ENCODE peak calls at places on chromosomes 5 and 9, in nine cellular contexts. T, A, R, H, V, O, B, F and N are unnamed samples.

GRCh38 chr5:73444499-73445432 is 3.8 kb downstream of the FOXD1 start:
- DNase-seq in A (no peak), F (no peak), O (no peak), R (no peak), T (no peak), H (no peak), V (peak; percentile 35), B (no peak), N (no peak)

GRCh38 chr5:78699565-78700143 is 51.1 kb upstream of the LHFPL2 start:
- DNase-seq in V (no peak), T (peak; percentile 94), B (no peak), O (no peak), F (peak; percentile 42), H (peak; percentile 8), A (no peak), R (no peak), N (no peak)

GRCh38 chr9:124320062-124320973 is 62.6 kb downstream of the NEK6 start:
- DNase-seq in R (no peak), H (peak; percentile 81), T (peak; percentile 67), B (peak; percentile 73), F (peak; percentile 83), O (peak; percentile 68), A (peak; percentile 59), V (peak; percentile 79), N (peak; percentile 71)

GRCh38 chr5:124162782-124163532 is 583.5 kb downstream of the ZNF608 start:
- DNase-seq in O (peak; percentile 69), A (no peak), B (no peak), F (peak; percentile 33), T (peak; percentile 12), H (peak; percentile 17), R (no peak), V (peak; percentile 8), N (no peak)

GRCh38 chr9:114462791-114463190 is 42.5 kb downstream of the WHRN start:
- DNase-seq in R (no peak), B (no peak), O (no peak), T (peak; percentile 23), V (no peak), H (no peak), A (no peak), F (no peak), N (no peak)

GRCh38 chr9:33105939-33106338 is 29.5 kb upstream of the SMU1 start:
- DNase-seq in O (no peak), V (no peak), B (no peak), H (no peak), A (no peak), R (no peak), T (no peak), F (no peak), N (no peak)

GRCh38 chr5:69512740-69513260 is 20.2 kb downstream of the OCLN start:
- DNase-seq in A (no peak), R (no peak), V (no peak), T (peak; percentile 76), B (no peak), H (no peak), O (no peak), F (no peak), N (no peak)

GRCh38 chr5:82147860-82148573 is 130.1 kb downstream of the RPS23 start:
- DNase-seq in R (no peak), V (no peak), O (no peak), F (no peak), A (no peak), H (no peak), B (no peak), T (peak; percentile 92), N (no peak)

GRCh38 chr5:149271717-149272558 is at the start of gene AFAP1L1:
- DNase-seq in O (peak; percentile 44), V (peak; percentile 78), B (peak; percentile 36), H (peak; percentile 29), T (peak; percentile 49), R (peak; percentile 85), A (peak; percentile 19), F (peak; percentile 50), N (peak; percentile 43)

GRCh38 chr9:38384990-38385848 is 7.3 kb upstream of the ALDH1B1 start:
- DNase-seq in A (no peak), T (no peak), B (no peak), V (no peak), H (no peak), F (no peak), R (no peak), O (no peak), N (no peak)

GRCh38 chr5:82234880-82235279 is 43.3 kb downstream of the RPS23 start:
- DNase-seq in O (no peak), T (no peak), V (no peak), F (peak; percentile 36), A (no peak), R (no peak), B (no peak), H (no peak), N (no peak)

GRCh38 chr5:118698774-118699173 is 289.6 kb downstream of the DTWD2 start:
- DNase-seq in V (no peak), A (no peak), O (no peak), F (no peak), T (no peak), H (no peak), R (no peak), B (no peak), N (no peak)

GRCh38 chr5:172114875-172115422 is 73.1 kb downstream of the STK10 start:
- DNase-seq in T (no peak), B (peak; percentile 84), R (peak; percentile 78), O (peak; percentile 17), A (no peak), H (no peak), F (peak; percentile 49), V (no peak), N (peak; percentile 88)

GRCh38 chr9:132978451-132979087 is at the start of gene GFI1B:
- DNase-seq in T (no peak), A (no peak), H (no peak), R (no peak), V (no peak), O (no peak), B (no peak), F (no peak), N (no peak)

GRCh38 chr9:33263131-33263935 is 1.2 kb downstream of the BAG1 start:
- DNase-seq in O (peak; percentile 24), R (no peak), T (peak; percentile 31), V (no peak), F (no peak), B (peak; percentile 32), H (peak; percentile 13), A (no peak), N (peak; percentile 35)

GRCh38 chr9:127955294-127956015 is 17.8 kb upstream of the DPM2 start:
- DNase-seq in A (no peak), V (no peak), T (peak; percentile 40), O (peak; percentile 97), H (no peak), B (peak; percentile 80), R (peak; percentile 91), F (peak; percentile 96), N (peak; percentile 83)

DNA sequence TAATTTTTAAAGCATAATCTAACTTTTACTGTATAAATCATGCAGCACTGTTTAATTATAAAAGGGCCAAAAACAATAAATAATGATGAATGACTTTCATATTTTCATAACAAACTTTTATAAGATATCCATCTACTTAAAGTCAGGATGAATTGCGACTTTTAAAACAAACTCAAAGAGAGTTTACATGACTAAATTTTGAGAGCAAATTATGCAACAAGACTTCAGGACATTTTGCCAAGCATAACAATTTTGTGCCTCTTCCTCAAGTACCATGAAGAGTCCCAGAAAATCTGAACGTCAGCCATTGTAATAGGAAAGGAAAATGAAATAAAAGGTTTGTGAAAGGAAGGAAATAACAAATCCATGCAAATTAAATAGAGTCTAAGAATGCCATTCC is 24.4 kb downstream of the ERAP1 start:
- DNase-seq in T (no peak), V (no peak), F (no peak), A (no peak), R (no peak), O (no peak), B (no peak), H (no peak), N (no peak)
- TF ChIP-seq CTCF in T (no peak), V (no peak), F (no peak), A (no peak), R (no peak), O (no peak), B (no peak), H (no peak), N (no peak)

DNA sequence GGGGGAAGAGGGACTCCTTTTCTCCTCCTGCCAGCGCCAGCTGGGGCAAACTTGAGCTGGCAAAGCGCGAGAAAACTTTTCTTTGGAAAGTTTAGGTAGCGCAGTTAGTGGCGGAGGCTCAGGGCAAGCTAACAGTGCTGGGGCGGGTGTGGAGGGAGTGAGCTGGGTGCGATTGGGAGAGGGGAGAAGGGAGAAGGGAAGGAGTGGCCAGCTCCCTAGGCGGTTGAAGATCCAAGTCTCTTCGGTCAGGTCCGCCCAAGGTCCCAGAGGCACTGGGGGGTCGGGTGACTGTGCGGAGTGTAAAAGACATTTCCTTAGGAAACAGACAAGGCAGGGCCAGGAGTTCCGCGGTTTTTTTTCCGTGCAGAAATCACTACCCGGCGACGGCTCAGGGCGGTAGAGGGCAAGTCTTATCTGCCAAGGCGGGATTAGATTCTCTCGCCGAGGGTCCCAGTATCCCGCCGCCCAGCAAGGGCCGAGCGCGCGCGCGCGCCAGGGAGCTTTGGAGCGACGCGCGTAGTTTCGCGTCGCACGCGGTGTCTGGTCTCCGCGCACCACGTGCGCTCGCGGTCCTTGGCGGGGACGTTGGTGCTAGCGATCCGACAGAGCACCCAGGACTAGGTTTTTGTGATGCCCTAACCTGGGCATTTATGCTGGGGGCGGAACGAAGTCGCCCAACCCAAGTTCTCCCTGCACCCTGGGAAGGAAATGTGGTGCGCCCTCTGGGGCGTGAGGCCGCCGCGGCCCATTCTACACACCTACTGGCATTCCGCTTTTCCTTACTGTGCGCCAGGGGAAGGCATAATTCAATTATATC is 33.7 kb upstream of the NFIB start:
- DNase-seq in B (peak; percentile 25), F (peak; percentile 46), V (peak; percentile 58), H (no peak), A (no peak), T (peak; percentile 62), R (peak; percentile 70), O (peak; percentile 54), N (no peak)
- TF ChIP-seq CTCF in B (no peak), F (no peak), V (no peak), H (no peak), A (peak; percentile 16), T (no peak), R (no peak), O (peak; percentile 32), N (no peak)

DNA sequence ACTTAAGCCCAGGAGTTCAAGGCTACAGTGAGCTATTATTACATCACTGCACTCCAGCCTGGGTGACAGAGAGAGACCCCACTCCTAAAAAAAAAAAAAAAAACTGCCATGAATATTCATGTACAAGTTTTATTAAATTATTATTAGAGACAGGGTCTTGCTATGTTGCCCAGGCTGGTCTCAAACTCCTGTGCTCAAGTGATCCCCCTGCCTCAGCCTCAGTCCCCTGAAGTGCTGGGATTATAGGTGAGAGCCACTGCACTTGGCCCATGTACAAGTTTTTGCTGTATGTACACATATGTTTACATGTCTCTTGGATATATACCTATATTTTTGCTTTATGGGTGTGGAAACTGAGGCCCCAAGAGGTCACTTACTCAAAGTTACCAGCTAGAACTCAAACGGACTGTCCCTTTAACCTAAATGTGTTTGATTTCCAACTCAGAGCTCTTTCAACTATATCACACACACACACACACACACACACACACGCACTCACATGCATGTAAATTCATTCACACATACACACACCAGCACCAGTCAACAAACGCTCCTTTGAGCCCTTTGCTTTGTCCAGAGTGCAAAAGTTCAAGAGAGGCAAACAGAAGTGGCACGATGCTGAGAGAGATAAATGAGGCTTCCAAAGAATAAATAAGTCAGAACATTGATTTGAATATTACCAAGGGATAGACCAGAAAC is 42.3 kb upstream of the STRBP start:
- DNase-seq in V (no peak), H (no peak), B (no peak), A (no peak), F (no peak), R (no peak), O (no peak), T (no peak), N (no peak)
- TF ChIP-seq CTCF in V (no peak), H (no peak), B (no peak), A (no peak), F (no peak), R (no peak), O (no peak), T (no peak), N (no peak)

GRCh38 chr5:60883229-60883628 is 39.2 kb upstream of the ELOVL7 start:
- DNase-seq in V (no peak), B (peak; percentile 29), T (peak; percentile 44), O (no peak), R (no peak), F (no peak), A (no peak), H (no peak), N (peak; percentile 44)
- TF ChIP-seq CTCF in V (no peak), B (no peak), T (peak; percentile 52), O (peak; percentile 43), R (peak; percentile 41), F (peak; percentile 33), A (peak; percentile 16), H (peak; percentile 55), N (peak; percentile 55)